ENCODE peak calls at places on chromosomes 16 and 17, in nine cellular contexts. O is hypothalamus; W is stromal cell of bone marrow; K is cardiac muscle cell; N is C1 segment of cervical spinal cord; F is AG08395; L is ascending aorta; G is HTR-8/SVneo; Z is activated CD8-positive, alpha-beta T cell treated with anti-CD3 and anti-CD28 coated beads, Interleukin-2, amount 10 ng/mL, durations not matched to agents 7 days and 5 days. H is an unnamed sample.
A peak's percentile ranks its signal among the peaks of the same experiment; 100 is the strongest.

GRCh38 chr17:76557368-76558209 is 17.7 kb downstream of the PRCD start:
- DNase-seq in O (peak; percentile 67), W (peak; percentile 92), K (peak; percentile 98), N (peak; percentile 59), F (peak; percentile 88), L (peak; percentile 98), G (peak; percentile 92), Z (peak; percentile 97), H (peak; percentile 97)

GRCh38 chr17:49764559-49765180 is 739 bp upstream of the FAM117A start:
- DNase-seq in O (no peak), W (no peak), K (no peak), N (no peak), F (no peak), L (no peak), G (no peak), Z (no peak), H (no peak)

GRCh38 chr17:61837175-61838051 is 25.9 kb downstream of the BRIP1 start:
- DNase-seq in O (no peak), W (peak; percentile 45), K (peak; percentile 85), N (no peak), F (peak; percentile 50), L (no peak), G (peak; percentile 57), Z (peak; percentile 64), H (peak; percentile 67)

GRCh38 chr16:89093602-89094251 is at the start of gene ACSF3:
- DNase-seq in O (peak; percentile 3), W (peak; percentile 36), K (peak; percentile 72), N (no peak), F (peak; percentile 88), L (peak; percentile 75), G (peak; percentile 61), Z (peak; percentile 70), H (peak; percentile 86)

GRCh38 chr16:67246945-67247697 is at the start of gene FHOD1:
- DNase-seq in O (peak; percentile 51), W (peak; percentile 93), K (peak; percentile 97), N (peak; percentile 51), F (peak; percentile 97), L (peak; percentile 99), G (peak; percentile 94), Z (peak; percentile 99), H (peak; percentile 99)

GRCh38 chr16:84048871-84049270 is 6.3 kb upstream of the SLC38A8 start:
- DNase-seq in O (no peak), W (no peak), K (no peak), N (no peak), F (no peak), L (no peak), G (no peak), Z (no peak), H (peak; percentile 45)

GRCh38 chr16:1080801-1081733 is 8.5 kb downstream of the SSTR5 start:
- DNase-seq in O (no peak), W (no peak), K (no peak), N (no peak), F (no peak), L (no peak), G (no peak), Z (no peak), H (no peak)

GRCh38 chr16:57721356-57721755 is 14.2 kb upstream of the KATNB1 start:
- DNase-seq in O (no peak), W (no peak), K (no peak), N (no peak), F (no peak), L (no peak), G (no peak), Z (no peak), H (no peak)

GRCh38 chr17:13084420-13084819 is 66.6 kb upstream of the ELAC2 start:
- DNase-seq in O (no peak), W (no peak), K (no peak), N (no peak), F (no peak), L (no peak), G (no peak), Z (no peak), H (no peak)

GRCh38 chr16:84648595-84649510 is 542 bp downstream of the KLHL36 start:
- DNase-seq in O (no peak), W (no peak), K (peak; percentile 20), N (no peak), F (peak; percentile 12), L (peak; percentile 68), G (no peak), Z (peak; percentile 41), H (no peak)

GRCh38 chr16:31452631-31453106 is 6.6 kb upstream of the ARMC5 start:
- DNase-seq in O (no peak), W (peak; percentile 88), K (peak; percentile 92), N (no peak), F (peak; percentile 81), L (peak; percentile 70), G (peak; percentile 64), Z (no peak), H (no peak)

GRCh38 chr16:82395212-82395611 is 225.2 kb upstream of the MPHOSPH6 start:
- DNase-seq in O (no peak), W (no peak), K (no peak), N (no peak), F (no peak), L (no peak), G (no peak), Z (no peak), H (no peak)

GRCh38 chr16:29141586-29142324 is 156.9 kb downstream of the LAT start:
- DNase-seq in O (no peak), W (no peak), K (no peak), N (no peak), F (no peak), L (no peak), G (no peak), Z (no peak), H (peak; percentile 35)

GRCh38 chr17:75698659-75699058 is 22.6 kb upstream of the ITGB4 start:
- DNase-seq in O (no peak), W (no peak), K (no peak), N (no peak), F (no peak), L (no peak), G (no peak), Z (no peak), H (no peak)

GRCh38 chr17:57151798-57152197 is 66.8 kb downstream of the AKAP1 start:
- DNase-seq in O (no peak), W (no peak), K (no peak), N (no peak), F (no peak), L (no peak), G (no peak), Z (no peak), H (no peak)

GRCh38 chr17:76529224-76529642 is 8.3 kb downstream of the CYGB start:
- DNase-seq in O (no peak), W (peak; percentile 98), K (peak; percentile 95), N (no peak), F (peak; percentile 84), L (peak; percentile 91), G (no peak), Z (no peak), H (peak; percentile 91)

GRCh38 chr16:31092330-31092729 is 2.3 kb downstream of the VKORC1 start:
- DNase-seq in O (no peak), W (no peak), K (no peak), N (no peak), F (no peak), L (no peak), G (no peak), Z (no peak), H (peak; percentile 27)

GRCh38 chr16:14164916-14165684 is 94.0 kb downstream of the MRTFB start:
- DNase-seq in O (no peak), W (no peak), K (no peak), N (no peak), F (no peak), L (no peak), G (no peak), Z (no peak), H (no peak)

GRCh38 chr16:86122681-86123342 is 223.8 kb downstream of the IRF8 start:
- DNase-seq in O (no peak), W (no peak), K (no peak), N (no peak), F (no peak), L (no peak), G (no peak), Z (no peak), H (no peak)

GRCh38 chr16:14627088-14627487 is 3.0 kb downstream of the PARN start:
- DNase-seq in O (no peak), W (no peak), K (no peak), N (no peak), F (no peak), L (no peak), G (no peak), Z (no peak), H (no peak)

GRCh38 chr16:19153876-19154275 is 14.2 kb upstream of the SYT17 start:
- DNase-seq in O (no peak), W (no peak), K (no peak), N (no peak), F (no peak), L (no peak), G (peak; percentile 40), Z (no peak), H (no peak)

GRCh38 chr17:81607431-81607830 is 29.5 kb downstream of the NPLOC4 start:
- DNase-seq in O (no peak), W (no peak), K (no peak), N (no peak), F (peak; percentile 59), L (no peak), G (no peak), Z (no peak), H (no peak)

GRCh38 chr16:15610369-15610871 is 32.5 kb downstream of the MARF1 start:
- DNase-seq in O (no peak), W (peak; percentile 57), K (peak; percentile 18), N (no peak), F (peak; percentile 28), L (no peak), G (no peak), Z (no peak), H (no peak)

GRCh38 chr17:73550561-73550960 is 93.7 kb downstream of the SDK2 start:
- DNase-seq in O (no peak), W (no peak), K (no peak), N (no peak), F (peak; percentile 24), L (no peak), G (no peak), Z (no peak), H (peak; percentile 43)

GRCh38 chr17:4318596-4318995 is 47.9 kb downstream of the UBE2G1 start:
- DNase-seq in O (no peak), W (no peak), K (no peak), N (no peak), F (no peak), L (no peak), G (no peak), Z (no peak), H (no peak)

GRCh38 chr16:31007684-31008083 is 2.8 kb downstream of the STX1B start:
- DNase-seq in O (no peak), W (no peak), K (no peak), N (no peak), F (no peak), L (no peak), G (no peak), Z (no peak), H (no peak)

GRCh38 chr17:81601525-81602120 is 35.3 kb downstream of the NPLOC4 start:
- DNase-seq in O (no peak), W (peak; percentile 62), K (peak; percentile 86), N (no peak), F (peak; percentile 81), L (peak; percentile 66), G (peak; percentile 81), Z (peak; percentile 69), H (no peak)

GRCh38 chr17:77846531-77847085 is 111.9 kb upstream of the TNRC6C start:
- DNase-seq in O (no peak), W (no peak), K (no peak), N (no peak), F (no peak), L (no peak), G (no peak), Z (peak; percentile 48), H (no peak)

GRCh38 chr16:31664683-31665482 is 137.2 kb downstream of the AHSP start:
- DNase-seq in O (no peak), W (peak; percentile 2), K (no peak), N (no peak), F (peak; percentile 7), L (no peak), G (peak; percentile 23), Z (no peak), H (no peak)

GRCh38 chr16:22754577-22754976 is 59.4 kb upstream of the HS3ST2 start:
- DNase-seq in O (no peak), W (no peak), K (no peak), N (no peak), F (no peak), L (no peak), G (no peak), Z (no peak), H (no peak)

GRCh38 chr16:29927523-29927905 is 1.5 kb upstream of the KCTD13 start:
- DNase-seq in O (no peak), W (no peak), K (no peak), N (no peak), F (peak; percentile 28), L (no peak), G (no peak), Z (no peak), H (no peak)

H was measured in Right ventricle myocardium inferior.